ENCODE peak calls at places on chromosome 5, in six cellular contexts. D is natural killer cell; S is stimulated activated CD8-positive, alpha-beta memory T cell treated with anti-CD3 and anti-CD28 coated beads, Interleukin-4, amount 100 ng/mL, for 1 hour; Z is lower lobe of right lung; C is anterior cingulate cortex; N is erythroblast. P is an unnamed sample.

GRCh38 chr5:79032031-79032711 is 37.3 kb downstream of the DMGDH start:
- DNase-seq in D (no peak), S (no peak), Z (no peak), C (no peak), N (no peak), P (no peak)

GRCh38 chr5:34497031-34497808 is 158.9 kb upstream of the RAI14 start:
- DNase-seq in D (no peak), S (no peak), Z (no peak), C (no peak), N (no peak), P (no peak)

GRCh38 chr5:74468421-74468820 is 172.1 kb downstream of the ENC1 start:
- DNase-seq in D (no peak), S (no peak), Z (no peak), C (no peak), N (no peak), P (no peak)

GRCh38 chr5:32462618-32463017 is 18.1 kb upstream of the ZFR start:
- DNase-seq in D (no peak), S (no peak), Z (no peak), C (peak; percentile 14), N (no peak), P (no peak)

GRCh38 chr5:78492216-78492615 is 131.8 kb downstream of the SCAMP1 start:
- DNase-seq in D (no peak), S (no peak), Z (no peak), C (no peak), N (no peak), P (no peak)

GRCh38 chr5:142561029-142561428 is 124.9 kb downstream of the FGF1 start:
- DNase-seq in D (no peak), S (no peak), Z (no peak), C (no peak), N (no peak), P (no peak)

GRCh38 chr5:82563745-82564144 is 285.6 kb upstream of the RPS23 start:
- DNase-seq in D (no peak), S (no peak), Z (no peak), C (no peak), N (no peak), P (no peak)

GRCh38 chr5:74384851-74385250 is 255.7 kb downstream of the ENC1 start:
- DNase-seq in D (no peak), S (no peak), Z (no peak), C (no peak), N (no peak), P (no peak)

GRCh38 chr5:56155085-56155484 is 78.0 kb downstream of the ANKRD55 start:
- DNase-seq in D (no peak), S (no peak), Z (no peak), C (no peak), N (no peak), P (no peak)

GRCh38 chr5:132662925-132663770 is 5.2 kb downstream of the IL13 start:
- DNase-seq in D (no peak), S (no peak), Z (no peak), C (no peak), N (peak; percentile 56), P (peak; percentile 71)

GRCh38 chr5:153402550-153402949 is 87.9 kb upstream of the GRIA1 start:
- DNase-seq in D (no peak), S (no peak), Z (no peak), C (no peak), N (no peak), P (no peak)

GRCh38 chr5:16994576-16994975 is 58.5 kb upstream of the MYO10 start:
- DNase-seq in D (no peak), S (no peak), Z (no peak), C (no peak), N (no peak), P (no peak)

GRCh38 chr5:159450417-159450816 is 120.1 kb upstream of the IL12B start:
- DNase-seq in D (no peak), S (no peak), Z (no peak), C (no peak), N (no peak), P (no peak)

GRCh38 chr5:31443572-31443971 is 88.3 kb downstream of the DROSHA start:
- DNase-seq in D (no peak), S (no peak), Z (no peak), C (no peak), N (no peak), P (no peak)

GRCh38 chr5:64838376-64838775 is 69.6 kb downstream of the CWC27 start:
- DNase-seq in D (no peak), S (no peak), Z (no peak), C (no peak), N (no peak), P (no peak)

GRCh38 chr5:85646036-85646435 is 971.7 kb upstream of the COX7C start:
- DNase-seq in D (no peak), S (no peak), Z (no peak), C (no peak), N (no peak), P (no peak)

GRCh38 chr5:68290260-68290674 is 74.7 kb downstream of the PIK3R1 start:
- DNase-seq in D (no peak), S (no peak), Z (no peak), C (no peak), N (peak; percentile 91), P (peak; percentile 71)

GRCh38 chr5:128645582-128645981 is 107.5 kb upstream of the FBN2 start:
- DNase-seq in D (no peak), S (no peak), Z (no peak), C (no peak), N (no peak), P (no peak)

GRCh38 chr5:1002836-1003235 is 5.8 kb upstream of the NKD2 start:
- DNase-seq in D (no peak), S (no peak), Z (peak; percentile 17), C (no peak), N (no peak), P (no peak)

GRCh38 chr5:91128604-91129003 is 254.5 kb downstream of the ARRDC3 start:
- DNase-seq in D (no peak), S (no peak), Z (no peak), C (no peak), N (no peak), P (no peak)

GRCh38 chr5:157245477-157245876 is 20.4 kb upstream of the CYFIP2 start:
- DNase-seq in D (no peak), S (no peak), Z (no peak), C (no peak), N (no peak), P (no peak)

GRCh38 chr5:132952829-132953228 is 10.6 kb downstream of the AFF4 start:
- DNase-seq in D (no peak), S (no peak), Z (no peak), C (no peak), N (no peak), P (no peak)

GRCh38 chr5:39519566-39520231 is 94.9 kb upstream of the DAB2 start:
- DNase-seq in D (no peak), S (no peak), Z (no peak), C (no peak), N (no peak), P (no peak)

GRCh38 chr5:112554089-112554977 is 135.3 kb upstream of the EPB41L4A start:
- DNase-seq in D (no peak), S (no peak), Z (no peak), C (peak; percentile 17), N (no peak), P (no peak)

GRCh38 chr5:110347781-110348180 is 378.7 kb downstream of the TMEM232 start:
- DNase-seq in D (no peak), S (no peak), Z (no peak), C (no peak), N (no peak), P (no peak)

GRCh38 chr5:96714951-96715451 is 52.8 kb downstream of the CAST start:
- DNase-seq in D (peak; percentile 30), S (no peak), Z (peak; percentile 55), C (no peak), N (peak; percentile 84), P (peak; percentile 28)

GRCh38 chr5:38715671-38716070 is 130.1 kb upstream of the OSMR start:
- DNase-seq in D (no peak), S (no peak), Z (no peak), C (peak; percentile 24), N (no peak), P (peak; percentile 6)

GRCh38 chr5:74622122-74622521 is 18.4 kb downstream of the ENC1 start:
- DNase-seq in D (no peak), S (no peak), Z (no peak), C (no peak), N (no peak), P (no peak)

GRCh38 chr5:54186108-54186507 is 124.3 kb downstream of the ARL15 start:
- DNase-seq in D (no peak), S (no peak), Z (no peak), C (no peak), N (no peak), P (no peak)

GRCh38 chr5:133205204-133205603 is 153.4 kb downstream of the HSPA4 start:
- DNase-seq in D (no peak), S (no peak), Z (no peak), C (no peak), N (no peak), P (no peak)

GRCh38 chr5:96829336-96829735 is 21.6 kb upstream of the ERAP1 start:
- DNase-seq in D (no peak), S (no peak), Z (no peak), C (no peak), N (no peak), P (no peak)

GRCh38 chr5:181260720-181261319 is at the start of gene TRIM52:
- DNase-seq in D (peak; percentile 87), S (peak; percentile 73), Z (peak; percentile 95), C (no peak), N (no peak), P (peak; percentile 77)

GRCh38 chr5:135073771-135074345 is 39.8 kb upstream of the PITX1 start:
- DNase-seq in D (no peak), S (no peak), Z (no peak), C (no peak), N (no peak), P (no peak)

GRCh38 chr5:142011572-142012185 is 1.1 kb downstream of the GNPDA1 start:
- DNase-seq in D (no peak), S (no peak), Z (no peak), C (no peak), N (no peak), P (no peak)

GRCh38 chr5:86108825-86109224 is 508.9 kb upstream of the COX7C start:
- DNase-seq in D (no peak), S (no peak), Z (no peak), C (no peak), N (no peak), P (no peak)

GRCh38 chr5:7814816-7815215 is 36.1 kb downstream of the CFAP90 start:
- DNase-seq in D (no peak), S (no peak), Z (no peak), C (no peak), N (no peak), P (no peak)

GRCh38 chr5:141172381-141173204 is at the start of gene PCDHB7:
- DNase-seq in D (no peak), S (no peak), Z (no peak), C (no peak), N (no peak), P (peak; percentile 45)

GRCh38 chr5:141560725-141561483 is 57.9 kb downstream of the DIAPH1 start:
- DNase-seq in D (no peak), S (no peak), Z (peak; percentile 60), C (peak; percentile 80), N (peak; percentile 51), P (peak; percentile 28)

P was measured in K562.